ENCODE peak calls at places on chromosomes 1 and 21, in six cellular contexts. J, E, C, M, B and F are unnamed samples.
A peak's percentile ranks its signal among the peaks of the same experiment; 100 is the strongest.

GRCh38 chr1:38559180-38559874 is 300.2 kb downstream of the RRAGC start:
- DNase-seq in C (no peak), M (no peak), J (no peak), E (peak; percentile 59), B (no peak), F (peak; percentile 70)

GRCh38 chr1:200221614-200222282 is 188.1 kb downstream of the ZNF281 start:
- DNase-seq in E (no peak), J (no peak), M (no peak), C (no peak), B (no peak), F (no peak)

GRCh38 chr1:208652300-208653160 is 408.3 kb upstream of the PLXNA2 start:
- DNase-seq in C (peak; percentile 25), J (peak; percentile 23), E (peak; percentile 18), B (peak; percentile 80), M (peak; percentile 62), F (peak; percentile 35)

GRCh38 chr21:41663805-41664788 is 102.8 kb downstream of the RIPK4 start:
- DNase-seq in E (no peak), M (no peak), B (no peak), J (peak; percentile 80), C (no peak), F (no peak)

GRCh38 chr1:193766329-193766728 is 579.9 kb upstream of the B3GALT2 start:
- DNase-seq in M (no peak), E (no peak), B (no peak), J (no peak), C (peak; percentile 3), F (no peak)

GRCh38 chr21:37207441-37208009 is 59.6 kb downstream of the VPS26C start:
- DNase-seq in B (peak; percentile 47), E (peak; percentile 46), J (peak; percentile 93), M (no peak), C (no peak), F (no peak)

GRCh38 chr1:36517415-36517814 is 34.7 kb upstream of the CSF3R start:
- DNase-seq in B (no peak), M (peak; percentile 58), C (no peak), J (no peak), E (no peak), F (no peak)

GRCh38 chr1:85313888-85314696 is 37.7 kb upstream of the BCL10 start:
- DNase-seq in C (no peak), E (no peak), M (no peak), J (no peak), B (no peak), F (no peak)

GRCh38 chr21:17257784-17258183 is 255.1 kb upstream of the CXADR start:
- DNase-seq in C (no peak), J (no peak), M (no peak), E (no peak), B (no peak), F (no peak)

GRCh38 chr1:206591236-206591635 is 21.0 kb downstream of the EIF2D start:
- DNase-seq in C (no peak), M (no peak), B (no peak), E (no peak), J (no peak), F (no peak)

GRCh38 chr21:41678016-41678935 is 88.6 kb downstream of the RIPK4 start:
- DNase-seq in C (no peak), B (no peak), J (peak; percentile 89), M (no peak), E (no peak), F (no peak)

GRCh38 chr1:27307851-27308598 is 13.9 kb upstream of the TMEM222 start:
- DNase-seq in C (no peak), B (no peak), J (no peak), E (no peak), M (no peak), F (no peak)

GRCh38 chr21:25350056-25350455 is 257.2 kb downstream of the MRPL39 start:
- DNase-seq in M (peak; percentile 16), J (no peak), C (no peak), E (no peak), B (peak; percentile 25), F (no peak)

GRCh38 chr1:179775009-179775408 is 31.9 kb downstream of the FAM163A start:
- DNase-seq in C (no peak), B (no peak), M (peak; percentile 54), J (peak; percentile 16), E (no peak), F (no peak)

GRCh38 chr21:45554477-45555175 is 12.4 kb upstream of the SLC19A1 start:
- DNase-seq in B (peak; percentile 95), E (peak; percentile 81), C (no peak), M (peak; percentile 93), J (peak; percentile 38), F (peak; percentile 87)

GRCh38 chr1:230355594-230355993 is 70.5 kb downstream of the PGBD5 start:
- DNase-seq in J (no peak), C (no peak), B (no peak), M (no peak), E (no peak), F (no peak)

GRCh38 chr21:14361958-14362357 is 21.0 kb downstream of the HSPA13 start:
- DNase-seq in J (no peak), B (no peak), C (no peak), M (no peak), E (no peak), F (no peak)

GRCh38 chr1:200911361-200911760 is 16.7 kb downstream of the INAVA start:
- DNase-seq in J (no peak), C (no peak), M (no peak), B (no peak), E (no peak), F (no peak)

GRCh38 chr1:9321986-9322715 is 29.5 kb downstream of the SPSB1 start:
- DNase-seq in B (no peak), J (no peak), C (no peak), M (no peak), E (no peak), F (no peak)

GRCh38 chr1:230240446-230241076 is 173.5 kb downstream of the GALNT2 start:
- DNase-seq in B (no peak), C (no peak), E (no peak), J (no peak), M (no peak), F (no peak)

GRCh38 chr1:93584238-93585003 is 97.2 kb downstream of the BCAR3 start:
- DNase-seq in B (no peak), C (no peak), M (no peak), J (no peak), E (no peak), F (no peak)

GRCh38 chr21:15449556-15449955 is 280.2 kb upstream of the USP25 start:
- DNase-seq in E (no peak), B (no peak), C (no peak), J (no peak), M (no peak), F (no peak)
- TF ChIP-seq TAF1 in E (no peak), B (no peak), C (no peak), J (no peak), M (no peak), F (no peak)

GRCh38 chr1:178465011-178465410 is 31.8 kb downstream of the CLEC20A start:
- DNase-seq in E (no peak), C (no peak), B (no peak), M (no peak), J (no peak), F (no peak)
- TF ChIP-seq TAF1 in E (no peak), C (no peak), B (no peak), M (no peak), J (no peak), F (no peak)

GRCh38 chr1:234779160-234779538 is 169.2 kb upstream of the IRF2BP2 start:
- DNase-seq in M (peak; percentile 32), B (no peak), J (no peak), C (no peak), E (no peak), F (no peak)
- TF ChIP-seq TAF1 in M (no peak), B (no peak), J (no peak), C (no peak), E (no peak), F (no peak)

GRCh38 chr1:98940680-98941079 is 64.0 kb downstream of the PLPPR5 start:
- DNase-seq in C (no peak), M (no peak), B (no peak), J (no peak), E (no peak), F (no peak)
- TF ChIP-seq TAF1 in C (no peak), M (no peak), B (no peak), J (no peak), E (no peak), F (no peak)

GRCh38 chr1:218079379-218079778 is 205.7 kb upstream of the RRP15 start:
- DNase-seq in M (no peak), B (no peak), J (no peak), E (no peak), C (no peak), F (no peak)
- TF ChIP-seq TAF1 in M (no peak), B (no peak), J (no peak), E (no peak), C (no peak), F (no peak)

DNA sequence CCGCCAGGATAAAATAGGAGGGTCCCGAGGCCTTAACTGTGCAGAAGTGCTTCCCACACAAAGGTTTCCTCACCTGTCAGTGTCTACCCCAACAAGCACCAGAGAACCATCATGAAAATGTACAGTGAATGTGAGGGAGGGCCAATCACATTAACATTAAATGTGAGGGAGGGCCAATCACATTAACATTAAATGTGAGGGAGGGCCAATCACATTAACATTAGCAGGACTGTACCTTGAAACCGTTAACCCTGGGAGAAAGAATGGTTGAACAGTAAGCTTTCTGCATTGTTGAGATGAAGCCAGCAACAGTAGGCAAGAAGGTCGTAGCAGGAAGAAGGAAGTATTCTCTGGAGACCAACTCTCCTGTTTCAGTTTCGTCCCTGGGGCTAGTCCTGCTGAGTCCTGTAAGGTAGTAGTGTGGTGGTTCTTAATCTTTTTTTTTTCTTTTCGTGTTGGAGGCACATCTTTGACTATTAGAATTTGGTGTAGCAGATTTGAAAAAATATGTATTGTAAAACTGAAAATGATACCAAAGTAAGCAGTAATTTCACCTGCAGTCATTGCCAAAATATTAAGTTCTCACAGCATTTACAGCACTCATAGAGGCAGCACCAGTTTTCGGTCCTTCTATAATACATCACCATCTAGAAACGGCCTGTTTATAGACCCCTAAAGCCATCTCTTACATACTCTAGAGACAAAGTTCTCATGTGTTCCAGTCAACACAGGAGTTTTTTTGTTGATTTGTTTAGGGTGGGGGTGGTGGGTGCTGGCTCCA is 98.6 kb upstream of the PPP2R5A start:
- DNase-seq in E (peak; percentile 40), J (no peak), C (no peak), B (no peak), M (no peak), F (peak; percentile 59)
- TF ChIP-seq TAF1 in E (no peak), J (no peak), C (no peak), B (no peak), M (no peak), F (no peak)

GRCh38 chr1:236576004-236576403 is 28.3 kb downstream of the HEATR1 start:
- DNase-seq in E (no peak), C (no peak), B (no peak), M (no peak), J (no peak), F (no peak)

DNA sequence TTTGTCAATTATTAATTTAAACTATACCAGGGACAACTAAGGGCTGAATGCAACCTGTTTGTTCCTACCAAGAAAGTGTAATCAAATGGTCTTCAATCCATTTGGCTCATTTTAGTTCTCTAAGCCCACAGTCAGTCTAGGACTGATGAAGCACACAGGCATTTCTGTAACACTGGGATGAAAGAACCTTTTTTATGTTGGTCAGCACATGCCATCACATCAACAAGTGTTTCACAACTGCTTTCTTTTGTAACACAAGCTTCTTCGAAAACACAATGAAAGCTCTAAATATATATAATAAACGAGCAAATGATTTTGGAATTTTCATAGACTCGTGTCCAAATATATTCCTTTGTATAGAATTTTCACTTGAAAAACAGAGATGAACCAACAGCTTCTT is 28.8 kb downstream of the HEATR1 start:
- DNase-seq in E (no peak), M (no peak), J (no peak), B (no peak), C (no peak), F (no peak)
- TF ChIP-seq TAF1 in E (no peak), M (no peak), J (no peak), B (no peak), C (no peak), F (no peak)

GRCh38 chr1:22731924-22732522 is 21.4 kb downstream of the EPHB2 start:
- DNase-seq in M (no peak), C (no peak), B (no peak), E (no peak), J (no peak), F (no peak)
- TF ChIP-seq TAF1 in M (no peak), C (no peak), B (no peak), E (no peak), J (no peak), F (no peak)